ENCODE peak calls at places on chromosomes 12 and 14, in five cellular contexts. H is GM12891; Q is glomerular endothelial cell; J is stimulated activated CD8-positive, alpha-beta memory T cell treated with anti-CD3 and anti-CD28 coated beads, Interleukin-15, amount 100 ng/mL, for 24 hours; I is KBM-7. Y is an unnamed sample.

GRCh38 chr12:98464155-98464554 is 51.2 kb upstream of the TMPO start:
- DNase-seq in H (no peak), Q (no peak), J (no peak), I (no peak), Y (no peak)

GRCh38 chr12:60257063-60257462 is 661.2 kb downstream of the SLC16A7 start:
- DNase-seq in H (no peak), Q (peak), J (no peak), I (no peak), Y (peak)

GRCh38 chr12:117063162-117063911 is 35.9 kb downstream of the TESC start:
- DNase-seq in H (no peak), Q (no peak), J (no peak), I (peak), Y (no peak)

GRCh38 chr12:66014818-66015217 is 115.7 kb downstream of the LLPH start:
- DNase-seq in H (no peak), Q (no peak), J (no peak), I (no peak), Y (no peak)

GRCh38 chr14:73662439-73663056 is 17.8 kb downstream of the DNAL1 start:
- DNase-seq in H (no peak), Q (peak), J (no peak), I (peak), Y (peak)

GRCh38 chr12:19369691-19370148 is 69.6 kb upstream of the AEBP2 start:
- DNase-seq in H (no peak), Q (no peak), J (no peak), I (no peak), Y (no peak)

GRCh38 chr14:60657609-60657983 is 8.3 kb upstream of the SIX1 start:
- DNase-seq in H (no peak), Q (no peak), J (no peak), I (no peak), Y (no peak)

GRCh38 chr14:54572316-54572715 is 5.4 kb downstream of the SAMD4A start:
- DNase-seq in H (no peak), Q (no peak), J (no peak), I (peak), Y (no peak)

GRCh38 chr14:102694530-102695171 is 82.6 kb upstream of the TRAF3 start:
- DNase-seq in H (no peak), Q (peak), J (peak), I (peak), Y (peak)

GRCh38 chr14:76962303-76962660 is 66.2 kb downstream of the IRF2BPL start:
- DNase-seq in H (no peak), Q (no peak), J (no peak), I (no peak), Y (no peak)

GRCh38 chr14:76050797-76051392 is 65.3 kb downstream of the IFT43 start:
- DNase-seq in H (peak), Q (peak), J (peak), I (peak), Y (peak)

GRCh38 chr12:105175397-105175990 is 60.5 kb downstream of the APPL2 start:
- DNase-seq in H (no peak), Q (no peak), J (no peak), I (no peak), Y (no peak)

GRCh38 chr12:65123435-65124063 is 2.4 kb upstream of the WIF1 start:
- DNase-seq in H (no peak), Q (peak), J (no peak), I (peak), Y (no peak)

GRCh38 chr12:31756977-31757420 is 28.2 kb upstream of the AMN1 start:
- DNase-seq in H (no peak), Q (no peak), J (no peak), I (peak), Y (no peak)

GRCh38 chr14:58730793-58731464 is 93.2 kb downstream of the DACT1 start:
- DNase-seq in H (no peak), Q (no peak), J (no peak), I (no peak), Y (no peak)

GRCh38 chr14:91364524-91365270 is 52.9 kb downstream of the CCDC88C start:
- DNase-seq in H (no peak), Q (no peak), J (no peak), I (no peak), Y (no peak)

GRCh38 chr14:68970096-68970612 is 8.9 kb downstream of the ACTN1 start:
- DNase-seq in H (no peak), Q (no peak), J (no peak), I (no peak), Y (no peak)

GRCh38 chr14:94550041-94550440 is 11.2 kb upstream of the SERPINA4 start:
- DNase-seq in H (no peak), Q (no peak), J (no peak), I (no peak), Y (no peak)

GRCh38 chr14:51093371-51094281 is 1.3 kb downstream of the TRIM9 start:
- DNase-seq in H (peak), Q (no peak), J (peak), I (no peak), Y (no peak)

GRCh38 chr14:76842414-76842813 is 16.2 kb downstream of the LRRC74A start:
- DNase-seq in H (no peak), Q (no peak), J (no peak), I (no peak), Y (no peak)

GRCh38 chr14:95953111-95953724 is 76.6 kb downstream of the TUNAR start:
- DNase-seq in H (no peak), Q (no peak), J (no peak), I (peak), Y (no peak)

GRCh38 chr12:6730169-6730568 is 6.3 kb downstream of the COPS7A start:
- DNase-seq in H (no peak), Q (no peak), J (no peak), I (no peak), Y (no peak)

GRCh38 chr12:27076930-27077329 is 5.4 kb downstream of the C12orf71 start:
- DNase-seq in H (no peak), Q (no peak), J (no peak), I (no peak), Y (no peak)

GRCh38 chr14:89654998-89655397 is 238.0 kb upstream of the FOXN3 start:
- DNase-seq in H (no peak), Q (no peak), J (no peak), I (no peak), Y (no peak)

GRCh38 chr14:77303417-77304156 is 17.1 kb downstream of the POMT2 start:
- DNase-seq in H (no peak), Q (peak), J (no peak), I (no peak), Y (peak)

Y was measured in pulmonary artery endothelial cell.